ENCODE peak calls at places on chromosomes 7 and 10, in six cellular contexts. Q, N, I, K, D and J are unnamed samples.

GRCh38 chr7:26340476-26341018 is 48.9 kb downstream of the SNX10 start:
- DNase-seq in Q (no peak), N (no peak), I (no peak), K (no peak), D (no peak), J (no peak)

GRCh38 chr10:97059006-97059871 is 126.5 kb downstream of the SLIT1 start:
- DNase-seq in Q (peak), N (no peak), I (no peak), K (no peak), D (no peak), J (no peak)

GRCh38 chr7:17663056-17663675 is 277.1 kb downstream of the SNX13 start:
- DNase-seq in Q (no peak), N (peak), I (no peak), K (no peak), D (no peak), J (no peak)

GRCh38 chr7:45660201-45660900 is 86.2 kb downstream of the ADCY1 start:
- DNase-seq in Q (peak), N (no peak), I (no peak), K (no peak), D (no peak), J (no peak)

GRCh38 chr7:82805527-82805960 is 357.1 kb downstream of the PCLO start:
- DNase-seq in Q (no peak), N (peak), I (no peak), K (peak), D (no peak), J (peak)

GRCh38 chr10:81303656-81304055 is 571.3 kb upstream of the NRG3 start:
- DNase-seq in Q (no peak), N (no peak), I (no peak), K (no peak), D (no peak), J (no peak)

GRCh38 chr7:139471740-139472353 is 11.6 kb downstream of the KLRG2 start:
- DNase-seq in Q (no peak), N (peak), I (no peak), K (no peak), D (no peak), J (no peak)

GRCh38 chr7:50068850-50069551 is 24.0 kb downstream of the ZPBP start:
- DNase-seq in Q (no peak), N (peak), I (no peak), K (no peak), D (no peak), J (no peak)

GRCh38 chr7:36278767-36279171 is 110.9 kb upstream of the ANLN start:
- DNase-seq in Q (no peak), N (peak), I (no peak), K (peak), D (peak), J (no peak)

GRCh38 chr7:20288036-20288435 is 42.7 kb upstream of the ITGB8 start:
- DNase-seq in Q (no peak), N (peak), I (no peak), K (no peak), D (no peak), J (no peak)

GRCh38 chr7:123599766-123600165 is 1.9 kb upstream of the ASB15 start:
- DNase-seq in Q (no peak), N (no peak), I (no peak), K (no peak), D (no peak), J (no peak)

GRCh38 chr10:16987129-16987670 is 142.4 kb downstream of the CUBN start:
- DNase-seq in Q (no peak), N (peak), I (no peak), K (no peak), D (no peak), J (no peak)

GRCh38 chr7:101390901-101391301 is 28.2 kb downstream of the COL26A1 start:
- DNase-seq in Q (no peak), N (no peak), I (no peak), K (no peak), D (peak), J (peak)

GRCh38 chr7:106681815-106682495 is 21.0 kb upstream of the CCDC71L start:
- DNase-seq in Q (no peak), N (peak), I (no peak), K (no peak), D (no peak), J (no peak)

GRCh38 chr10:126957111-126957510 is 51.9 kb downstream of the DOCK1 start:
- DNase-seq in Q (no peak), N (no peak), I (no peak), K (no peak), D (no peak), J (no peak)

GRCh38 chr10:73899401-73899780 is 11.5 kb upstream of the PLAU start:
- DNase-seq in Q (no peak), N (peak), I (no peak), K (no peak), D (no peak), J (peak)